ENCODE peak calls at places on chromosomes 11 and 22, in five cellular contexts. R is sigmoid colon, Z is uterus, F is kidney, S is left ventricle myocardium inferior. U is an unnamed sample. For H3K4me1, the result is how much of the 10 kb centered on the place peaks cover.

GRCh38 chr11:126634963-126635362 is 279.5 kb downstream of the ST3GAL4 start:
- DNase-seq in R (no peak), Z (no peak), F (no peak), S (no peak), U (no peak)

GRCh38 chr11:122817121-122817520 is 21.2 kb upstream of the CRTAM start:
- DNase-seq in R (no peak), Z (no peak), F (no peak), S (no peak), U (peak)

GRCh38 chr11:107157146-107157808 is 139.0 kb upstream of the GUCY1A2 start:
- DNase-seq in R (no peak), Z (no peak), F (no peak), S (no peak), U (no peak)

GRCh38 chr11:66717925-66718319 is 11.1 kb downstream of the SPTBN2 start:
- DNase-seq in R (no peak), Z (no peak), F (peak), S (no peak), U (no peak)

GRCh38 chr11:1750840-1751520 is 585 bp upstream of the IFITM10 start:
- DNase-seq in R (peak), Z (no peak), F (no peak), S (no peak), U (peak)

GRCh38 chr11:55942785-55943392 is 6.7 kb upstream of the OR5I1 start:
- DNase-seq in R (no peak), Z (no peak), F (no peak), S (no peak), U (no peak)

GRCh38 chr11:128039140-128040021 is 548.0 kb downstream of the ETS1 start:
- DNase-seq in R (no peak), Z (no peak), F (peak), S (no peak), U (peak)

GRCh38 chr11:11481371-11481770 is 128.3 kb upstream of the CSNK2A3 start:
- DNase-seq in R (no peak), Z (no peak), F (no peak), S (peak), U (no peak)

GRCh38 chr11:133697161-133697560 is 148.2 kb downstream of the SPATA19 start:
- DNase-seq in R (no peak), Z (no peak), F (no peak), S (no peak), U (no peak)

GRCh38 chr11:59206635-59207034 is 6.1 kb downstream of the MPEG1 start:
- DNase-seq in R (no peak), Z (no peak), F (no peak), S (no peak), U (peak)

GRCh38 chr11:76597533-76598425 is 72.8 kb downstream of the LRRC32 start:
- DNase-seq in R (no peak), Z (no peak), F (no peak), S (no peak), U (no peak)

GRCh38 chr11:132496341-132496740 is 1036.0 kb downstream of the OPCML start:
- DNase-seq in R (no peak), Z (no peak), F (no peak), S (no peak), U (no peak)

GRCh38 chr11:121929581-121929980 is 186.4 kb downstream of the BLID start:
- DNase-seq in R (no peak), Z (peak), F (no peak), S (peak), U (no peak)

GRCh38 chr11:70470127-70470526 is 71.8 kb downstream of the CTTN start:
- DNase-seq in R (peak), Z (no peak), F (no peak), S (no peak), U (no peak)

GRCh38 chr22:32564170-32565001 is 89.8 kb downstream of the FBXO7 start:
- DNase-seq in R (peak), Z (peak), F (no peak), S (no peak), U (peak)

GRCh38 chr11:73951797-73952196 is 971 bp downstream of the DNAJB13 start:
- DNase-seq in R (peak), Z (no peak), F (no peak), S (no peak), U (no peak)

GRCh38 chr11:69539416-69540117 is 58.1 kb downstream of the LINC01488 start:
- DNase-seq in R (peak), Z (no peak), F (no peak), S (peak), U (peak)

GRCh38 chr11:21640491-21640890 is 552.4 kb upstream of the ANO5 start:
- DNase-seq in R (no peak), Z (no peak), F (no peak), S (no peak), U (no peak)

GRCh38 chr11:21630934-21631478 is 561.9 kb upstream of the ANO5 start:
- DNase-seq in R (no peak), Z (no peak), F (no peak), S (no peak), U (no peak)

GRCh38 chr11:21634491-21634890 is 558.4 kb upstream of the ANO5 start:
- DNase-seq in R (no peak), Z (no peak), F (no peak), S (no peak), U (no peak)

GRCh38 chr11:21636561-21636960 is 556.3 kb upstream of the ANO5 start:
- DNase-seq in R (no peak), Z (no peak), F (no peak), S (no peak), U (no peak)

DNA sequence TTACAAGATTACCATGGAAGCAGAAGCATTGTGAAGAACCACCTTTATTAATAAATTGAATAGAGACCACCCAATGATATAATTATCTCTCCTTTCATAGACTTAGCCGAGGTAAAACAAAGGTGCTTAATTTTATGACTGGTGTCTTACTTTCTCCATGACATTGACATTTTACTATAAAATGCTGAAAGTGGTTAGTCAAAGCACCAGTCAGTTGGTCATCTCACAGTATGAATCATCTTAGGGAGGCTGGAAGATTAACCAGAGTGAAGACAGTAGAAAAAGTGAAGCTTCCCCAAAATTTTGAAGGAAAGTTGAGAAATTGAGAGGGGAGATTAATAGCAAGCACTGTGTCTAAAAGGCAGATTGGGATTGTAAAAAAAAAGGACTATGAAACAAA is 557.5 kb upstream of the ANO5 start:
- DNase-seq in R (no peak), Z (no peak), F (no peak), S (no peak), U (no peak)
- H3K4me1 ChIP-seq in R (under half), Z (under half), F (under half), S (under half), U (under half)

GRCh38 chr11:101881586-101881985 is 33.2 kb upstream of the CEP126 start:
- DNase-seq in R (no peak), Z (no peak), F (no peak), S (no peak), U (no peak)

GRCh38 chr11:101885631-101886030 is 29.2 kb upstream of the CEP126 start:
- DNase-seq in R (no peak), Z (no peak), F (no peak), S (no peak), U (no peak)

DNA sequence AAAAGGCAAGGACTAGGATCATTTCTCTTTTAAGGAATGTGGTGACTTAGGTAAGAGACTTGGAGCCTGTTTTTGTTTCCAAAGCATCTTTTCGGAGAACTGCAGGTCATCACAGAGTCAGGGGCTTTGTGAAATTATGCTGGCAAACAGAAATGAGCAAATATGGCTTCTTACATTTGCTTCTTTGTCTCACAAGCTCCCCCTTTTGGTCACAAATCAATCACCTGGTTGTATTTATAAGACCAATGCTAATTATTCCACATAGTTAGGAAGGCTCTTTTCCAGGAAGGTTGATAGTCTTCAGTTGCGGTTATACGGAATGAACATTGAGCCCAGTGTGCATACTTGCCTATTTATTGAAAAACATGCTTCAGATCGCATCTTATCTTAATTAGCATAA is 34.6 kb upstream of the CEP126 start:
- DNase-seq in R (no peak), Z (no peak), F (no peak), S (no peak), U (no peak)
- TF ChIP-seq CTCF in R (no peak), Z (no peak), F (peak), S (no peak), U (no peak)

GRCh38 chr11:96273507-96273906 is 69.5 kb downstream of the MAML2 start:
- DNase-seq in R (no peak), Z (no peak), F (no peak), S (no peak), U (no peak)

GRCh38 chr11:96278039-96278897 is 64.7 kb downstream of the MAML2 start:
- DNase-seq in R (no peak), Z (no peak), F (no peak), S (no peak), U (no peak)

GRCh38 chr11:96276836-96277235 is 66.2 kb downstream of the MAML2 start:
- DNase-seq in R (no peak), Z (no peak), F (no peak), S (no peak), U (no peak)

GRCh38 chr11:96277696-96278038 is 65.3 kb downstream of the MAML2 start:
- DNase-seq in R (no peak), Z (no peak), F (no peak), S (no peak), U (no peak)

GRCh38 chr11:96275807-96276594 is 67.0 kb downstream of the MAML2 start:
- DNase-seq in R (no peak), Z (no peak), F (no peak), S (no peak), U (no peak)
- H3K4me1 ChIP-seq in R (under half), Z (under half), F (under half), S (under half), U (under half)

DNA sequence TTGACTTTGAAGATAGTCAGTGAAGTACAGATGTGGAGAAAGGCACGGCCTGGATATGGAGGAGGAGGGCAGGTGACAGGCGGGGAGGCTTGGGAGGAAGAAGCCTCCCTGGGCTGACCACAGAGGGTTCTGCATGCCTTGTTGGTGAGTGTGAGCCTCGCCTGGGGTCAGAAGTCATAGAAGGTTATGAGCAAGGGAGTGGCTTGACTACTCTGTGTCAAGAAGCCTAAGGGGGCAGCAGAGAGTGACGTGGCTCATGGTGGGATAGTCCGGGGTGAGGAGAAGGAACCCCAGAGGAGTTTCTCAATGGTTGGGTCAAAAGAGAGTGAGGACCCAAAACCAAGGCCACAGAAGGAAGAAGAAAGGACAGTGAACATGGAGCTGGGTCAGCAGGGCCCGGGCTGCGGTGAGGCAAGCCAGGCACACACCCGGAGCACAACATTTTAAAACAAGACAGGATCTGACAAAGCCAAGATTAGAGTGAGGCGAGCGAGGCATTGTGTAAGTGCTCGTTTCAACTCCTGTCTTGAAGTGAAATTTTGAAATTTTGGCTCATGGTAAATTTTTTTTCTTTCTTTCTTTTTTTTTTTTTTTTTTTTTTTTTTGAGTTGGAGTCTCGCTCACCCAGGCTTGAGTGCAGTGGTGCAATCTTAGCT is 31.9 kb downstream of the PDGFB start:
- DNase-seq in R (peak), Z (peak), F (peak), S (no peak), U (no peak)
- TF ChIP-seq CTCF in R (no peak), Z (no peak), F (no peak), S (no peak), U (no peak)

GRCh38 chr11:93573184-93573583 is 30.0 kb upstream of the SMCO4 start:
- DNase-seq in R (no peak), Z (no peak), F (no peak), S (no peak), U (no peak)

GRCh38 chr11:93572621-93573020 is 29.4 kb upstream of the SMCO4 start:
- DNase-seq in R (no peak), Z (no peak), F (no peak), S (no peak), U (no peak)

GRCh38 chr11:93579187-93579773 is 36.1 kb upstream of the SMCO4 start:
- DNase-seq in R (no peak), Z (no peak), F (no peak), S (no peak), U (no peak)

GRCh38 chr11:93574821-93575220 is 31.6 kb upstream of the SMCO4 start:
- DNase-seq in R (no peak), Z (no peak), F (no peak), S (no peak), U (no peak)

GRCh38 chr11:93577291-93577690 is 34.1 kb upstream of the SMCO4 start:
- DNase-seq in R (no peak), Z (no peak), F (no peak), S (no peak), U (no peak)
- H3K4me1 ChIP-seq in R (under half), Z (under half), F (under half), S (under half), U (under half)

GRCh38 chr22:42905217-42905616 is 48.1 kb upstream of the ARFGAP3 start:
- DNase-seq in R (no peak), Z (peak), F (no peak), S (peak), U (no peak)

GRCh38 chr22:42905702-42906183 is 48.7 kb upstream of the ARFGAP3 start:
- DNase-seq in R (no peak), Z (peak), F (peak), S (peak), U (peak)

GRCh38 chr22:42901790-42902508 is 44.9 kb upstream of the ARFGAP3 start:
- DNase-seq in R (no peak), Z (no peak), F (no peak), S (peak), U (no peak)

GRCh38 chr22:42904049-42904448 is 47.0 kb upstream of the ARFGAP3 start:
- DNase-seq in R (no peak), Z (no peak), F (no peak), S (no peak), U (no peak)

GRCh38 chr22:42902875-42903510 is 45.9 kb upstream of the ARFGAP3 start:
- DNase-seq in R (peak), Z (no peak), F (no peak), S (no peak), U (peak)
- TF ChIP-seq CTCF in R (no peak), Z (no peak), F (no peak), S (peak), U (no peak)

GRCh38 chr22:39940757-39941305 is 19.4 kb upstream of the TMA7B start:
- DNase-seq in R (no peak), Z (no peak), F (no peak), S (no peak), U (no peak)

GRCh38 chr22:39939830-39940229 is 20.4 kb upstream of the TMA7B start:
- DNase-seq in R (no peak), Z (no peak), F (no peak), S (no peak), U (no peak)

GRCh38 chr22:39937881-39938280 is 22.3 kb upstream of the TMA7B start:
- DNase-seq in R (no peak), Z (no peak), F (no peak), S (no peak), U (no peak)

GRCh38 chr22:39936523-39937145 is 23.6 kb upstream of the TMA7B start:
- DNase-seq in R (no peak), Z (no peak), F (no peak), S (no peak), U (no peak)

DNA sequence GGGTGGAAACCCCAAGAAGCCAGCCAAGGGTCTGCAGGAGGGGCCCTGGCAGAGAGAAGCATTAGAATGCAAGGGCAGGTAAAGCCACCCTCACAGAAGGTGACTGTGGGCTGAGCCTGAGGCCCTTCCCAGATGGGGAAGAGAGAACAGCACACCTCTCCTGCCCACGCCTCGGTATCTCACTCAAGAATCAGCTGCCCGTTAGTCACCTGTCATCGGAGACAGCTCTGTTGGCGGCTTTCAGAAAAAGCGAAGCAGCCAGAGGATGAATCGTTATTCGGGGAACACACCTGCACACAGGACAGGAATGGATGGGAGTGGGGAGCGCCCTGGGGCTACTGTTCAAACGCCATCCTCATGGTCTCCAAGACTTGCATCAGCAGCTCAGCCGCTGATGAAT is 21.7 kb upstream of the TMA7B start:
- DNase-seq in R (no peak), Z (no peak), F (no peak), S (no peak), U (no peak)
- H3K4me1 ChIP-seq in R (under half), Z (under half), F (under half), S (under half), U (under half)

DNA sequence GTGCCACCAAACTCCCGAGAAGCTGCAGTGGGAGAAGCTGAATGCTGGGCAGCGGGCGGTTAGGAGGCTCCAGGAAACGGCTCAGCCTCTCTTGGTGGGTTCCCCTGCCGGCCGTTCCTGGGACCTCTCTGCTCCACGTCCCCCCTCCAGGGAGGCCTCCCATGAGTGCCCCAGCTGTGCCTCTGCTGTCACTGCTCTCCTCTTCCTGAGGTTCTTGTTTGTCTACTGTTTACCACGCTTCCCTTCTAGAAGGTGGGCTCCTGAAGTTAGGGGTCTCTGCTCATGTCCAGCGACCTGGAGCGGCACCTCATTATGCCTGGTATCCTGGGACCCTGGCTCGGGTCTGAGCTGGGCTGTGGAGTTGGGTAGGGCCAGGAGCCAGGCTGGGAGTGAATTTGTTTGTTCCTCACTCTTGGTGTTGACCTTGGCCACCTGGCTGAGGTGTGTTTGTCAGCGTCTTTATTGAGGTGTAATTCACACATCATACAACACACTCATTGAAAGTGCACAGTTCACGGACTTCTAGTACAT is 37.8 kb upstream of the GRAMD4 start:
- DNase-seq in R (peak), Z (no peak), F (peak), S (peak), U (peak)
- TF ChIP-seq CTCF in R (no peak), Z (no peak), F (no peak), S (no peak), U (no peak)

GRCh38 chr11:7486731-7487130 is 1.4 kb downstream of the OLFML1 start:
- DNase-seq in R (no peak), Z (peak), F (no peak), S (no peak), U (no peak)

GRCh38 chr11:7484645-7485044 is 661 bp upstream of the OLFML1 start:
- DNase-seq in R (no peak), Z (no peak), F (no peak), S (no peak), U (no peak)

GRCh38 chr11:7487360-7487759 is 2.1 kb downstream of the OLFML1 start:
- DNase-seq in R (no peak), Z (no peak), F (no peak), S (no peak), U (no peak)

GRCh38 chr11:7485136-7485853 is at the start of gene OLFML1:
- DNase-seq in R (no peak), Z (peak), F (no peak), S (peak), U (no peak)

GRCh38 chr11:7485854-7486425 is 634 bp downstream of the OLFML1 start:
- DNase-seq in R (no peak), Z (no peak), F (no peak), S (no peak), U (no peak)
- H3K4me1 ChIP-seq in R (under half), Z (under half), F (under half), S (under half), U (under half)

U was measured in transverse colon.